ENCODE peak calls at places on chromosomes 16 and 17, in five cellular contexts. O is heart left ventricle, E is A549, M is uterus, K is NB4. Q is an unnamed sample.

GRCh38 chr16:89863741-89864391 is 9.5 kb upstream of the TCF25 start:
- DNase-seq in M (no peak), O (peak; percentile 59), E (no peak), K (peak; percentile 34), Q (no peak)

GRCh38 chr16:1326380-1326779 is 7.1 kb upstream of the BAIAP3 start:
- DNase-seq in M (no peak), O (no peak), K (no peak), E (no peak), Q (no peak)

GRCh38 chr17:9251273-9251672 is 230.0 kb downstream of the NTN1 start:
- DNase-seq in O (no peak), E (no peak), M (no peak), K (no peak), Q (no peak)

GRCh38 chr17:78179372-78179771 is 7.5 kb downstream of the TK1 start:
- DNase-seq in M (peak; percentile 35), O (no peak), E (no peak), K (peak; percentile 42), Q (no peak)

GRCh38 chr16:23501291-23501690 is 9.0 kb downstream of the GGA2 start:
- DNase-seq in K (no peak), M (no peak), O (no peak), E (no peak), Q (no peak)

GRCh38 chr16:21166561-21166961 is 8.1 kb downstream of the LDAF1 start:
- DNase-seq in E (no peak), O (no peak), K (peak; percentile 27), M (no peak), Q (no peak)

GRCh38 chr17:71759422-71760060 is 361.3 kb upstream of the SOX9 start:
- DNase-seq in M (no peak), O (no peak), K (no peak), E (no peak), Q (no peak)

GRCh38 chr17:17181666-17182600 is 24.2 kb downstream of the PLD6 start:
- DNase-seq in O (no peak), M (no peak), E (no peak), K (no peak), Q (no peak)

GRCh38 chr17:38424297-38424972 is 3.8 kb upstream of the ARHGAP23 start:
- DNase-seq in O (no peak), E (no peak), K (no peak), M (no peak), Q (no peak)

GRCh38 chr17:79836952-79837887 is 2.0 kb downstream of the CBX4 start:
- DNase-seq in M (peak; percentile 43), E (peak; percentile 80), K (peak; percentile 93), O (peak; percentile 90), Q (peak; percentile 60)

GRCh38 chr16:30030841-30031413 is at the start of gene TLCD3B:
- DNase-seq in M (no peak), K (no peak), O (no peak), E (no peak), Q (no peak)

GRCh38 chr16:87725596-87726235 is 40.1 kb downstream of the KLHDC4 start:
- DNase-seq in E (no peak), M (no peak), O (no peak), K (no peak), Q (no peak)

GRCh38 chr16:58402796-58403195 is 10.5 kb downstream of the GINS3 start:
- DNase-seq in E (no peak), M (no peak), O (no peak), K (no peak), Q (no peak)

GRCh38 chr16:15765880-15766279 is 90.9 kb downstream of the MYH11 start:
- DNase-seq in K (peak; percentile 84), E (peak; percentile 69), O (peak; percentile 34), M (no peak), Q (no peak)

DNA sequence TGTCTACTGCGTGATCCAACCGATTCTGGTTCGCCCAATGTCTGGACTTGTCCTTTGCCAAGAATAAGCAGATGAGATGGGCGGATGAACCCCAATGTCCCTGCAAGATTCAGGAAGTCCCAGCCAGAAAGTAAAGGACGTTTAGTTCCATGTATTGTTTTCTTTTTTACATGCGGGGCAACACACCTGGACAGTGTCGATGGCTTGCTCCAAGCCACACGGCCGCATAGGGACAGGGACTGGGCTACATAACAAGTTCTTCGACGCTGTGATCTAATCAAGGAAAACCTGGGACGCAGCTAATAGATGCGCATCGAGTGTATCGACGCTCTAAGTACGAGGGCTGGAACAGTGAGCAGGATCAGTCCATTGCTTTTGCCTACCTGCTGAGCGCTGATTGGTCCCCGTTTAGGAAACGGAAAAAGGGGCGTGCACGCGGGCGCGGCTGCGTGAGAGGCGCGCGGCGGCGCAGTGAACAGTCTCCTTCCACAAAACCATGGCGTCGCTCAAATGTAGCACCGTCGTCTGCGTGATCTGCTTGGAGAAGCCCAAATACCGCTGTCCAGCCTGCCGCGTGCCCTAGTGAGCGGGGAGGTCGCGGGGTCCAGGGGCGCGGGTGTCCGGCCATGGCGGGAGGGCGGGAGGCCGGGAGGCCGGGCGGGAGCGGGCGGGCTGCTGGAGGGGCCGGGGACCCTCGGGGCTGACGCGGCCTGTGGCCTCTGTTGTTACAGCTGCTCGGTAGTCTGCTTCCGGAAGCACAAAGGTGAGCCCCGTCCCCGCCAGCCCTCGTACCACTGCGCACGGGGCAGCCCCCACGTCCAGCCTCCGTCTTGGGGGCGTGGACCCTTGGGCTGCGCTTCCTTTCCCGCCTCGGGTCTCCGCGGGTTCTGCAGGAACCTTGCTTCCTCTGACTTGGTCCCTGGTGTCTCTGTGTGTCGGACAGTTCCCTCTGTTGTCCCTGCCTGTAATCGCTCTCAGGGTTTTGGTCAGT is at the start of gene ZNHIT3:
- DNase-seq in K (peak; percentile 96), M (peak; percentile 89), O (peak; percentile 95), E (peak; percentile 97), Q (peak; percentile 93)
- TF ChIP-seq POLR2A in K (peak; percentile 87), M (peak; percentile 57), O (peak; percentile 64), E (peak; percentile 89), Q (no peak)

DNA sequence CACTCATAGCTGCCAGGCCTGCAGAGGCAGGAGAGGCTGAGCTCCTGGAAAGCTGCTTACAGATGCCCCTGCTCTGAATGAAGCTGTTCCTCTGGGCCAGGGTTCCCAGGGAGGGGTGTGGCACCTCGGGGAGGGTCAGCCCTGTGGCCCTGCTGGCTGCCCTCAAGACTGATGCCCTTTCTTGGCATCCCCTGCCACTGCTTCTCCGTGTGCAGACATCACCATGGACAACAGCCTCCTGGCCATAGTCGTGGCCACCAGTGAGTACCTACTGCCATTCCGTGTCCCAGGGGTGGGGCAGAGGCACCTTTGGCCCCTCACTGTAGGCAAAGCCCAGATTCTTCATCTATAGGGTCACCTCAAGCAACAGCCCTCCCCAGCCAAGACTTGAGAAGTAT is 8.9 kb downstream of the MRPL27 start:
- DNase-seq in E (no peak), M (no peak), K (no peak), O (no peak), Q (no peak)
- TF ChIP-seq POLR2A in E (no peak), M (no peak), K (no peak), O (no peak), Q (no peak)

GRCh38 chr17:21214015-21214776 is at the start of gene TMEM11:
- DNase-seq in K (peak; percentile 99), E (peak; percentile 94), O (peak; percentile 99), M (peak; percentile 95), Q (peak; percentile 94)
- TF ChIP-seq POLR2A in K (peak; percentile 80), E (peak; percentile 79), O (peak; percentile 70), M (peak; percentile 66), Q (no peak)

GRCh38 chr17:28397687-28398279 is 8.2 kb downstream of the SLC46A1 start:
- DNase-seq in K (no peak), M (no peak), O (no peak), E (no peak), Q (no peak)
- TF ChIP-seq POLR2A in K (no peak), M (no peak), O (no peak), E (no peak), Q (no peak)

GRCh38 chr16:83903739-83904138 is 4.8 kb downstream of the MLYCD start:
- DNase-seq in E (no peak), K (no peak), M (no peak), O (peak; percentile 88), Q (no peak)
- TF ChIP-seq POLR2A in E (no peak), K (no peak), M (no peak), O (no peak), Q (no peak)

GRCh38 chr17:57110579-57111367 is 25.7 kb downstream of the AKAP1 start:
- DNase-seq in E (no peak), K (peak; percentile 93), O (peak; percentile 74), M (no peak), Q (no peak)
- TF ChIP-seq POLR2A in E (no peak), K (no peak), O (no peak), M (no peak), Q (no peak)

DNA sequence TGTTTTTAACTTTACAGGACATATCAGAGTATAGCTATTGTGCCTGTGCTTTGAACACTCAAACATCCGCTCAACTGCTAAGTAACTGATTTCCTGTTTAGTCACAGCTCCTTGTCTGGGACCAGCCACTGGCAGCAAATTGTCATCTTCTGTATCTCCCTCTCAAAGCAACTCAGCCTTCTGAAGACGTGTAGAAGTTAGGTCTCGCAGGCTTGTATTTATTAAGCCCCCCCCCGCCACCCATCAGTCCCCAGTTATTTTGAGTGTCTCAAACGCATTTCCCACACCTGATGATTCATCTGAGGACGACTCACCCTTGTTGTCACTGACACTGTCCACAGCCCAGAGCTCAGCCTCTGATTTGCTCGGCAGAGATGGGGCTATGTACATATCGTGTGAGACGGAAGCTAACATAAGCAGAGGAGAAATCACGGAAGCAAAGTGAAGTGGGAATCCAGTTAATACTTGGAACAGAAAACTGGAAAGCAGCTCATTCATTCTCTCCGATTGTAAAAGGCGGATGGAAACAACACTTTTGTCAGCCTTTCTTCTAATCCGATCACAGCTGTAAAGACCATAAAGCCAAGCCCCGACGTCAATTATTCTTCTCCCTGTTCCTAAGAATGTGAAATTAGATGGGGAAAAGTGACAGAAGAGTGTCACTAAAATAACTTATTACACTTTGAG is 64.1 kb downstream of the PITPNC1 start:
- DNase-seq in M (no peak), K (peak; percentile 74), E (peak; percentile 81), O (no peak), Q (peak; percentile 83)
- TF ChIP-seq POLR2A in M (no peak), K (no peak), E (no peak), O (no peak), Q (no peak)

DNA sequence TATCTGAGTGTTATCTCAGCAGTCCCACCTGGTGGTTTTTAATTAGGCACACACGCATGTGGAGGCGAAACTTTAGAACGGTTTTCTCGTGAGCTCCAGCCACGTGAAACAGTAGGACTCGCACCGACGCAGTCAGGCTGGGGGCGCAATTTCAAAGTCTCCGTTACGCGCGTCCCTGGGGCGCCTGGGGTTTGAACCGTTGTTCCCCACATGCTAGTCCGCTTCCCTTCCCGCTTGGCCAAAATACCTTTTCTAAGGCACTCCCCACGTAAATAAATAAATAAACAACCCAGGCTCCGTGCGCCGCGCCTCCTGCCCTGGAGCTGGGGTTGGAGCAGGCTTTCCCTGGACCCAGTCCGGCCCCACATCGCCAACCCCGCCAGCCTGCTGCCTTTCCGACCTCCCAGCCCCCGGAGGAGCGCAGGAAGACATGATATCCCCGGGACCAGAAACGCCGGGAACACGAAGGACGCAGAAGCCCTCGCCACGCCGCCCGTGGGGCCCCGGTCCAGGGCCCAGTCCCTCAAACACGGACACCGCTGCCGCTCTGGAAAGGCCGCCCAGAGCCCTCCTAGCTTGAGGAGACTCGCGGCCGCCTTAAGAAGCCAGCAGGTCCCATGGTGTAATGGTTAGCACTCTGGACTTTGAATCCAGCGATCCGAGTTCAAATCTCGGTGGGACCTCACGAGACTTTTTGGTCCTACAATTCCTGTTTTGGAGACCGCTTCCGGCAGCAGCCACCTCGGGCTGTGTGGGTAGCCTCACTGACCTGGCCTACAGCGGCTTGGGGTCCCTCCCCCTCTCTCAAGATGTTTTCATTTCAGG is 18.2 kb downstream of the GNGT2 start:
- DNase-seq in M (peak; percentile 95), E (peak; percentile 75), K (peak; percentile 91), O (peak; percentile 89), Q (peak; percentile 95)
- TF ChIP-seq POLR2A in M (no peak), E (peak; percentile 29), K (peak; percentile 49), O (peak; percentile 7), Q (no peak)